ENCODE peak calls at places on chromosomes 6 and 20, in four cellular contexts. O is cardiac fibroblast, R is fibroblast of lung, X is transverse colon. G is an unnamed sample.

GRCh38 chr20:23161244-23161875 is 75.2 kb upstream of the CD93 start:
- DNase-seq in O (peak; percentile 37), X (no peak), R (no peak), G (no peak)

GRCh38 chr20:61608275-61609085 is 356.4 kb downstream of the CDH4 start:
- DNase-seq in R (peak; percentile 25), X (no peak), O (no peak), G (no peak)

GRCh38 chr20:35773154-35773751 is 1.4 kb downstream of the PHF20 start:
- DNase-seq in X (peak; percentile 55), R (no peak), O (peak; percentile 50), G (no peak)

GRCh38 chr6:97437087-97437486 is 154.1 kb upstream of the MMS22L start:
- DNase-seq in R (peak; percentile 21), X (no peak), O (peak; percentile 33), G (peak; percentile 42)

GRCh38 chr6:165663736-165664552 is 903 bp upstream of the PDE10A start:
- DNase-seq in X (no peak), O (peak; percentile 59), R (no peak), G (no peak)

GRCh38 chr6:147648936-147649335 is 140.4 kb downstream of the SAMD5 start:
- DNase-seq in O (no peak), R (peak; percentile 85), X (no peak), G (no peak)

GRCh38 chr6:92231220-92231701 is 1188.1 kb downstream of the EPHA7 start:
- DNase-seq in O (no peak), R (no peak), X (no peak), G (no peak)

GRCh38 chr6:134004714-134005113 is 47.7 kb downstream of the SLC2A12 start:
- DNase-seq in O (no peak), R (no peak), X (no peak), G (no peak)

GRCh38 chr6:49509342-49509741 is 9.6 kb downstream of the GLYATL3 start:
- DNase-seq in R (no peak), X (no peak), O (no peak), G (no peak)

GRCh38 chr6:109028439-109028838 is 66.2 kb downstream of the SESN1 start:
- DNase-seq in R (no peak), O (no peak), X (no peak), G (no peak)

GRCh38 chr6:52409499-52409898 is 10.6 kb upstream of the EFHC1 start:
- DNase-seq in R (peak; percentile 42), O (peak; percentile 52), X (no peak), G (no peak)

GRCh38 chr6:15907914-15908518 is 220.9 kb upstream of the MYLIP start:
- DNase-seq in X (peak; percentile 15), R (no peak), O (no peak), G (peak; percentile 36)

GRCh38 chr6:4358414-4359107 is 223.2 kb upstream of the ECI2 start:
- DNase-seq in O (peak; percentile 99), R (peak; percentile 99), X (peak; percentile 88), G (peak; percentile 25)

GRCh38 chr6:4187480-4187879 is 52.1 kb upstream of the ECI2 start:
- DNase-seq in X (no peak), R (no peak), O (no peak), G (no peak)

GRCh38 chr6:26258199-26258977 is 106.6 kb upstream of the BTN3A2 start:
- DNase-seq in X (no peak), R (no peak), O (no peak), G (no peak)

GRCh38 chr6:109877028-109877726 is 100.9 kb upstream of the GPR6 start:
- DNase-seq in R (no peak), X (no peak), O (no peak), G (no peak)

GRCh38 chr20:24571159-24571558 is 101.7 kb downstream of the SYNDIG1 start:
- DNase-seq in R (no peak), X (no peak), O (no peak), G (no peak)

GRCh38 chr6:116087437-116088027 is 13.1 kb upstream of the NT5DC1 start:
- DNase-seq in X (no peak), R (peak; percentile 39), O (peak; percentile 11), G (no peak)

GRCh38 chr20:54649511-54649962 is 174.1 kb downstream of the DOK5 start:
- DNase-seq in R (peak; percentile 81), X (peak; percentile 77), O (peak; percentile 84), G (peak; percentile 66)

GRCh38 chr6:142696689-142697088 is 248.3 kb downstream of the HIVEP2 start:
- DNase-seq in X (peak; percentile 44), R (peak; percentile 9), O (no peak), G (no peak)

GRCh38 chr6:157033428-157034140 is 256.4 kb downstream of the ARID1B start:
- DNase-seq in O (no peak), R (peak; percentile 55), X (no peak), G (no peak)

GRCh38 chr20:24816431-24816830 is 132.6 kb upstream of the CST7 start:
- DNase-seq in O (no peak), X (no peak), R (no peak), G (no peak)

GRCh38 chr20:860891-861290 is 27.4 kb downstream of the FAM110A start:
- DNase-seq in X (no peak), R (no peak), O (no peak), G (no peak)

GRCh38 chr6:84224251-84224650 is 3.2 kb downstream of the CEP162 start:
- DNase-seq in X (no peak), R (no peak), O (no peak), G (no peak)

GRCh38 chr6:158038291-158039177 is 56.9 kb downstream of the SYNJ2 start:
- DNase-seq in X (peak; percentile 5), O (no peak), R (no peak), G (no peak)

GRCh38 chr20:2032168-2032567 is 38.3 kb upstream of the PDYN start:
- DNase-seq in R (no peak), X (no peak), O (no peak), G (no peak)

GRCh38 chr20:24543168-24543567 is 73.7 kb downstream of the SYNDIG1 start:
- DNase-seq in R (no peak), X (no peak), O (no peak), G (peak; percentile 15)

GRCh38 chr6:71621918-71622519 is 264.3 kb upstream of the RIMS1 start:
- DNase-seq in R (peak; percentile 27), O (peak; percentile 3), X (no peak), G (peak; percentile 12)

GRCh38 chr6:157021267-157022021 is 244.3 kb downstream of the ARID1B start:
- DNase-seq in O (peak; percentile 96), R (peak; percentile 90), X (peak; percentile 94), G (peak; percentile 94)

GRCh38 chr6:41892921-41893564 is 2.1 kb downstream of the USP49 start:
- DNase-seq in O (no peak), X (no peak), R (no peak), G (no peak)

GRCh38 chr6:24936641-24937317 is 1.0 kb upstream of the RIPOR2 start:
- DNase-seq in O (no peak), X (no peak), R (no peak), G (no peak)

GRCh38 chr6:13554929-13555333 is 19.5 kb upstream of the SIRT5 start:
- DNase-seq in R (peak; percentile 21), X (no peak), O (peak; percentile 35), G (no peak)

GRCh38 chr6:131976545-131977061 is 25.4 kb upstream of the CCN2 start:
- DNase-seq in X (no peak), R (peak; percentile 45), O (peak; percentile 88), G (no peak)

GRCh38 chr6:138250513-138251247 is 32.4 kb upstream of the PBOV1 start:
- DNase-seq in X (no peak), R (peak; percentile 15), O (peak; percentile 94), G (no peak)

GRCh38 chr6:53112404-53112803 is 36.2 kb downstream of the GCM1 start:
- DNase-seq in R (no peak), O (no peak), X (peak; percentile 14), G (no peak)

GRCh38 chr6:44076366-44077200 is 50.7 kb downstream of the MRPL14 start:
- DNase-seq in O (no peak), X (peak; percentile 56), R (no peak), G (peak; percentile 91)

GRCh38 chr6:63347599-63347998 is 27.8 kb upstream of the LGSN start:
- DNase-seq in X (no peak), O (peak; percentile 71), R (peak; percentile 87), G (no peak)

GRCh38 chr6:1391692-1392309 is 2.4 kb downstream of the FOXF2 start:
- DNase-seq in R (no peak), O (no peak), X (no peak), G (no peak)

GRCh38 chr6:5950448-5950847 is 56.3 kb downstream of the NRN1 start:
- DNase-seq in R (no peak), X (no peak), O (no peak), G (peak; percentile 34)

GRCh38 chr6:72894091-72894490 is 272.2 kb downstream of the KCNQ5 start:
- DNase-seq in O (no peak), X (no peak), R (no peak), G (no peak)

G was measured in SK-N-SH.